ENCODE peak calls at places on chromosomes 3 and 15, in five cellular contexts. One of them, this sample, is unnamed.

GRCh38 chr3:186511702-186512101 is 32.5 kb downstream of the CRYGS start:
- DNase-seq in caudate nucleus: no peak
- DNase-seq in ACHN: no peak
- DNase-seq in T-helper 9 cell: no peak
- DNase-seq in stimulated activated CD4-positive, alpha-beta T cell treated with anti-CD3 and anti-CD28 coated beads, Interleukin-1b, Interleukin-23, amount 100 ng/mL, for 4 hours: no peak
- DNase-seq in this sample: no peak

GRCh38 chr3:10015476-10015904 is 10.7 kb upstream of the FANCD2 start:
- DNase-seq in caudate nucleus: peak
- DNase-seq in ACHN: peak
- DNase-seq in T-helper 9 cell: no peak
- DNase-seq in stimulated activated CD4-positive, alpha-beta T cell treated with anti-CD3 and anti-CD28 coated beads, Interleukin-1b, Interleukin-23, amount 100 ng/mL, for 4 hours: no peak
- DNase-seq in this sample: peak

GRCh38 chr3:158700559-158700958 is 28.1 kb upstream of the LXN start:
- DNase-seq in caudate nucleus: no peak
- DNase-seq in ACHN: no peak
- DNase-seq in T-helper 9 cell: no peak
- DNase-seq in stimulated activated CD4-positive, alpha-beta T cell treated with anti-CD3 and anti-CD28 coated beads, Interleukin-1b, Interleukin-23, amount 100 ng/mL, for 4 hours: no peak
- DNase-seq in this sample: no peak

GRCh38 chr3:86951343-86951742 is 39.6 kb downstream of the VGLL3 start:
- DNase-seq in caudate nucleus: no peak
- DNase-seq in ACHN: no peak
- DNase-seq in T-helper 9 cell: no peak
- DNase-seq in stimulated activated CD4-positive, alpha-beta T cell treated with anti-CD3 and anti-CD28 coated beads, Interleukin-1b, Interleukin-23, amount 100 ng/mL, for 4 hours: no peak
- DNase-seq in this sample: no peak

GRCh38 chr15:99777144-99777543 is 43.9 kb upstream of the LYSMD4 start:
- DNase-seq in caudate nucleus: no peak
- DNase-seq in ACHN: no peak
- DNase-seq in T-helper 9 cell: no peak
- DNase-seq in stimulated activated CD4-positive, alpha-beta T cell treated with anti-CD3 and anti-CD28 coated beads, Interleukin-1b, Interleukin-23, amount 100 ng/mL, for 4 hours: no peak
- DNase-seq in this sample: no peak

GRCh38 chr15:64141798-64142512 is 9.6 kb upstream of the SNX22 start:
- DNase-seq in caudate nucleus: no peak
- DNase-seq in ACHN: no peak
- DNase-seq in T-helper 9 cell: no peak
- DNase-seq in stimulated activated CD4-positive, alpha-beta T cell treated with anti-CD3 and anti-CD28 coated beads, Interleukin-1b, Interleukin-23, amount 100 ng/mL, for 4 hours: no peak
- DNase-seq in this sample: no peak

GRCh38 chr15:33587773-33588172 is 277.0 kb downstream of the RYR3 start:
- DNase-seq in caudate nucleus: no peak
- DNase-seq in ACHN: peak
- DNase-seq in T-helper 9 cell: no peak
- DNase-seq in stimulated activated CD4-positive, alpha-beta T cell treated with anti-CD3 and anti-CD28 coated beads, Interleukin-1b, Interleukin-23, amount 100 ng/mL, for 4 hours: no peak
- DNase-seq in this sample: no peak

GRCh38 chr3:151439652-151440125 is 21.2 kb downstream of the IGSF10 start:
- DNase-seq in caudate nucleus: no peak
- DNase-seq in ACHN: peak
- DNase-seq in T-helper 9 cell: no peak
- DNase-seq in stimulated activated CD4-positive, alpha-beta T cell treated with anti-CD3 and anti-CD28 coated beads, Interleukin-1b, Interleukin-23, amount 100 ng/mL, for 4 hours: no peak
- DNase-seq in this sample: no peak

GRCh38 chr3:177493091-177493490 is 295.8 kb upstream of the TBL1XR1 start:
- DNase-seq in caudate nucleus: no peak
- DNase-seq in ACHN: no peak
- DNase-seq in T-helper 9 cell: no peak
- DNase-seq in stimulated activated CD4-positive, alpha-beta T cell treated with anti-CD3 and anti-CD28 coated beads, Interleukin-1b, Interleukin-23, amount 100 ng/mL, for 4 hours: no peak
- DNase-seq in this sample: no peak

GRCh38 chr3:103025880-103026279 is 591.1 kb downstream of the ZPLD1 start:
- DNase-seq in caudate nucleus: no peak
- DNase-seq in ACHN: no peak
- DNase-seq in T-helper 9 cell: no peak
- DNase-seq in stimulated activated CD4-positive, alpha-beta T cell treated with anti-CD3 and anti-CD28 coated beads, Interleukin-1b, Interleukin-23, amount 100 ng/mL, for 4 hours: no peak
- DNase-seq in this sample: no peak

GRCh38 chr3:52493232-52494017 is 1.7 kb upstream of the STAB1 start:
- DNase-seq in caudate nucleus: no peak
- DNase-seq in ACHN: no peak
- DNase-seq in T-helper 9 cell: no peak
- DNase-seq in stimulated activated CD4-positive, alpha-beta T cell treated with anti-CD3 and anti-CD28 coated beads, Interleukin-1b, Interleukin-23, amount 100 ng/mL, for 4 hours: no peak
- DNase-seq in this sample: no peak

GRCh38 chr15:51688863-51689262 is 7.6 kb downstream of the SCG3 start:
- DNase-seq in caudate nucleus: no peak
- DNase-seq in ACHN: no peak
- DNase-seq in T-helper 9 cell: no peak
- DNase-seq in stimulated activated CD4-positive, alpha-beta T cell treated with anti-CD3 and anti-CD28 coated beads, Interleukin-1b, Interleukin-23, amount 100 ng/mL, for 4 hours: no peak
- DNase-seq in this sample: no peak

GRCh38 chr3:71710906-71711494 is 14.2 kb downstream of the EIF4E3 start:
- DNase-seq in caudate nucleus: no peak
- DNase-seq in ACHN: peak
- DNase-seq in T-helper 9 cell: no peak
- DNase-seq in stimulated activated CD4-positive, alpha-beta T cell treated with anti-CD3 and anti-CD28 coated beads, Interleukin-1b, Interleukin-23, amount 100 ng/mL, for 4 hours: no peak
- DNase-seq in this sample: no peak

GRCh38 chr15:88391700-88392099 is 75.5 kb downstream of the MRPL46 start:
- DNase-seq in caudate nucleus: peak
- DNase-seq in ACHN: no peak
- DNase-seq in T-helper 9 cell: no peak
- DNase-seq in stimulated activated CD4-positive, alpha-beta T cell treated with anti-CD3 and anti-CD28 coated beads, Interleukin-1b, Interleukin-23, amount 100 ng/mL, for 4 hours: no peak
- DNase-seq in this sample: no peak

GRCh38 chr3:54120657-54121403 is 1.5 kb upstream of the CACNA2D3 start:
- DNase-seq in caudate nucleus: no peak
- DNase-seq in ACHN: peak
- DNase-seq in T-helper 9 cell: no peak
- DNase-seq in stimulated activated CD4-positive, alpha-beta T cell treated with anti-CD3 and anti-CD28 coated beads, Interleukin-1b, Interleukin-23, amount 100 ng/mL, for 4 hours: no peak
- DNase-seq in this sample: no peak

GRCh38 chr15:56233549-56233948 is 10.1 kb downstream of the RFX7 start:
- DNase-seq in caudate nucleus: no peak
- DNase-seq in ACHN: no peak
- DNase-seq in T-helper 9 cell: no peak
- DNase-seq in stimulated activated CD4-positive, alpha-beta T cell treated with anti-CD3 and anti-CD28 coated beads, Interleukin-1b, Interleukin-23, amount 100 ng/mL, for 4 hours: no peak
- DNase-seq in this sample: no peak

GRCh38 chr3:52530918-52531635 is 2.6 kb downstream of the NT5DC2 start:
- DNase-seq in caudate nucleus: no peak
- DNase-seq in ACHN: no peak
- DNase-seq in T-helper 9 cell: no peak
- DNase-seq in stimulated activated CD4-positive, alpha-beta T cell treated with anti-CD3 and anti-CD28 coated beads, Interleukin-1b, Interleukin-23, amount 100 ng/mL, for 4 hours: no peak
- DNase-seq in this sample: peak

GRCh38 chr15:91407237-91407889 is 307.3 kb downstream of the SV2B start:
- DNase-seq in caudate nucleus: no peak
- DNase-seq in ACHN: peak
- DNase-seq in T-helper 9 cell: no peak
- DNase-seq in stimulated activated CD4-positive, alpha-beta T cell treated with anti-CD3 and anti-CD28 coated beads, Interleukin-1b, Interleukin-23, amount 100 ng/mL, for 4 hours: no peak
- DNase-seq in this sample: peak

GRCh38 chr15:80744411-80744810 is 34.8 kb upstream of the CEMIP start:
- DNase-seq in caudate nucleus: no peak
- DNase-seq in ACHN: no peak
- DNase-seq in T-helper 9 cell: no peak
- DNase-seq in stimulated activated CD4-positive, alpha-beta T cell treated with anti-CD3 and anti-CD28 coated beads, Interleukin-1b, Interleukin-23, amount 100 ng/mL, for 4 hours: no peak
- DNase-seq in this sample: no peak

GRCh38 chr3:135895734-135896121 is 69.8 kb upstream of the PPP2R3A start:
- DNase-seq in caudate nucleus: no peak
- DNase-seq in ACHN: peak
- DNase-seq in T-helper 9 cell: no peak
- DNase-seq in stimulated activated CD4-positive, alpha-beta T cell treated with anti-CD3 and anti-CD28 coated beads, Interleukin-1b, Interleukin-23, amount 100 ng/mL, for 4 hours: no peak
- DNase-seq in this sample: no peak

GRCh38 chr3:128907706-128908445 is 28.5 kb downstream of the ACAD9 start:
- DNase-seq in caudate nucleus: no peak
- DNase-seq in ACHN: no peak
- DNase-seq in T-helper 9 cell: no peak
- DNase-seq in stimulated activated CD4-positive, alpha-beta T cell treated with anti-CD3 and anti-CD28 coated beads, Interleukin-1b, Interleukin-23, amount 100 ng/mL, for 4 hours: no peak
- DNase-seq in this sample: no peak

GRCh38 chr15:90765966-90766365 is 48.8 kb downstream of the BLM start:
- DNase-seq in caudate nucleus: no peak
- DNase-seq in ACHN: no peak
- DNase-seq in T-helper 9 cell: no peak
- DNase-seq in stimulated activated CD4-positive, alpha-beta T cell treated with anti-CD3 and anti-CD28 coated beads, Interleukin-1b, Interleukin-23, amount 100 ng/mL, for 4 hours: no peak
- DNase-seq in this sample: no peak

GRCh38 chr3:35944915-35945710 is 305.8 kb downstream of the ARPP21 start:
- DNase-seq in caudate nucleus: no peak
- DNase-seq in ACHN: no peak
- DNase-seq in T-helper 9 cell: no peak
- DNase-seq in stimulated activated CD4-positive, alpha-beta T cell treated with anti-CD3 and anti-CD28 coated beads, Interleukin-1b, Interleukin-23, amount 100 ng/mL, for 4 hours: no peak
- DNase-seq in this sample: no peak

GRCh38 chr3:24156466-24156865 is 211.4 kb downstream of the NR1D2 start:
- DNase-seq in caudate nucleus: no peak
- DNase-seq in ACHN: peak
- DNase-seq in T-helper 9 cell: no peak
- DNase-seq in stimulated activated CD4-positive, alpha-beta T cell treated with anti-CD3 and anti-CD28 coated beads, Interleukin-1b, Interleukin-23, amount 100 ng/mL, for 4 hours: no peak
- DNase-seq in this sample: no peak

GRCh38 chr15:37135225-37135624 is 34.9 kb upstream of the MEIS2 start:
- DNase-seq in caudate nucleus: no peak
- DNase-seq in ACHN: no peak
- DNase-seq in T-helper 9 cell: no peak
- DNase-seq in stimulated activated CD4-positive, alpha-beta T cell treated with anti-CD3 and anti-CD28 coated beads, Interleukin-1b, Interleukin-23, amount 100 ng/mL, for 4 hours: no peak
- DNase-seq in this sample: no peak

GRCh38 chr15:29066310-29066709 is 180.5 kb downstream of the APBA2 start:
- DNase-seq in caudate nucleus: no peak
- DNase-seq in ACHN: no peak
- DNase-seq in T-helper 9 cell: no peak
- DNase-seq in stimulated activated CD4-positive, alpha-beta T cell treated with anti-CD3 and anti-CD28 coated beads, Interleukin-1b, Interleukin-23, amount 100 ng/mL, for 4 hours: no peak
- DNase-seq in this sample: no peak

GRCh38 chr3:43794776-43795175 is 104.0 kb downstream of the ABHD5 start:
- DNase-seq in caudate nucleus: no peak
- DNase-seq in ACHN: no peak
- DNase-seq in T-helper 9 cell: no peak
- DNase-seq in stimulated activated CD4-positive, alpha-beta T cell treated with anti-CD3 and anti-CD28 coated beads, Interleukin-1b, Interleukin-23, amount 100 ng/mL, for 4 hours: no peak
- DNase-seq in this sample: no peak

GRCh38 chr15:57138260-57138895 is 219.9 kb downstream of the TCF12 start:
- DNase-seq in caudate nucleus: no peak
- DNase-seq in ACHN: peak
- DNase-seq in T-helper 9 cell: no peak
- DNase-seq in stimulated activated CD4-positive, alpha-beta T cell treated with anti-CD3 and anti-CD28 coated beads, Interleukin-1b, Interleukin-23, amount 100 ng/mL, for 4 hours: no peak
- DNase-seq in this sample: no peak

GRCh38 chr15:75817151-75817935 is 25.9 kb upstream of the UBE2Q2 start:
- DNase-seq in caudate nucleus: no peak
- DNase-seq in ACHN: no peak
- DNase-seq in T-helper 9 cell: no peak
- DNase-seq in stimulated activated CD4-positive, alpha-beta T cell treated with anti-CD3 and anti-CD28 coated beads, Interleukin-1b, Interleukin-23, amount 100 ng/mL, for 4 hours: no peak
- DNase-seq in this sample: no peak

GRCh38 chr3:68809596-68809995 is 122.8 kb downstream of the TAFA4 start:
- DNase-seq in caudate nucleus: no peak
- DNase-seq in ACHN: no peak
- DNase-seq in T-helper 9 cell: no peak
- DNase-seq in stimulated activated CD4-positive, alpha-beta T cell treated with anti-CD3 and anti-CD28 coated beads, Interleukin-1b, Interleukin-23, amount 100 ng/mL, for 4 hours: no peak
- DNase-seq in this sample: no peak

GRCh38 chr15:70566047-70566835 is 197.1 kb downstream of the UACA start:
- DNase-seq in caudate nucleus: no peak
- DNase-seq in ACHN: no peak
- DNase-seq in T-helper 9 cell: no peak
- DNase-seq in stimulated activated CD4-positive, alpha-beta T cell treated with anti-CD3 and anti-CD28 coated beads, Interleukin-1b, Interleukin-23, amount 100 ng/mL, for 4 hours: no peak
- DNase-seq in this sample: no peak

GRCh38 chr15:33154366-33155166 is 39.9 kb downstream of the FMN1 start:
- DNase-seq in caudate nucleus: peak
- DNase-seq in ACHN: peak
- DNase-seq in T-helper 9 cell: no peak
- DNase-seq in stimulated activated CD4-positive, alpha-beta T cell treated with anti-CD3 and anti-CD28 coated beads, Interleukin-1b, Interleukin-23, amount 100 ng/mL, for 4 hours: no peak
- DNase-seq in this sample: peak

GRCh38 chr15:77634266-77634962 is 1.7 kb upstream of the LINGO1 start:
- DNase-seq in caudate nucleus: peak
- DNase-seq in ACHN: peak
- DNase-seq in T-helper 9 cell: peak
- DNase-seq in stimulated activated CD4-positive, alpha-beta T cell treated with anti-CD3 and anti-CD28 coated beads, Interleukin-1b, Interleukin-23, amount 100 ng/mL, for 4 hours: peak
- DNase-seq in this sample: peak

GRCh38 chr15:83654379-83655236 is 685 bp downstream of the ADAMTSL3 start:
- DNase-seq in caudate nucleus: no peak
- DNase-seq in ACHN: no peak
- DNase-seq in T-helper 9 cell: no peak
- DNase-seq in stimulated activated CD4-positive, alpha-beta T cell treated with anti-CD3 and anti-CD28 coated beads, Interleukin-1b, Interleukin-23, amount 100 ng/mL, for 4 hours: no peak
- DNase-seq in this sample: peak

GRCh38 chr3:132997404-132997803 is 40.8 kb upstream of the TMEM108 start:
- DNase-seq in caudate nucleus: no peak
- DNase-seq in ACHN: no peak
- DNase-seq in T-helper 9 cell: no peak
- DNase-seq in stimulated activated CD4-positive, alpha-beta T cell treated with anti-CD3 and anti-CD28 coated beads, Interleukin-1b, Interleukin-23, amount 100 ng/mL, for 4 hours: no peak
- DNase-seq in this sample: no peak

GRCh38 chr15:39582286-39582976 is 1.6 kb downstream of the THBS1 start:
- DNase-seq in caudate nucleus: no peak
- DNase-seq in ACHN: peak
- DNase-seq in T-helper 9 cell: no peak
- DNase-seq in stimulated activated CD4-positive, alpha-beta T cell treated with anti-CD3 and anti-CD28 coated beads, Interleukin-1b, Interleukin-23, amount 100 ng/mL, for 4 hours: no peak
- DNase-seq in this sample: no peak

GRCh38 chr3:13543251-13543650 is 5.7 kb upstream of the FBLN2 start:
- DNase-seq in caudate nucleus: no peak
- DNase-seq in ACHN: no peak
- DNase-seq in T-helper 9 cell: no peak
- DNase-seq in stimulated activated CD4-positive, alpha-beta T cell treated with anti-CD3 and anti-CD28 coated beads, Interleukin-1b, Interleukin-23, amount 100 ng/mL, for 4 hours: no peak
- DNase-seq in this sample: peak

GRCh38 chr3:127674099-127674792 is 1.5 kb downstream of the ABTB1 start:
- DNase-seq in caudate nucleus: peak
- DNase-seq in ACHN: no peak
- DNase-seq in T-helper 9 cell: no peak
- DNase-seq in stimulated activated CD4-positive, alpha-beta T cell treated with anti-CD3 and anti-CD28 coated beads, Interleukin-1b, Interleukin-23, amount 100 ng/mL, for 4 hours: no peak
- DNase-seq in this sample: peak

GRCh38 chr15:100340721-100341661 is 784 bp downstream of the ADAMTS17 start:
- DNase-seq in caudate nucleus: no peak
- DNase-seq in ACHN: no peak
- DNase-seq in T-helper 9 cell: no peak
- DNase-seq in stimulated activated CD4-positive, alpha-beta T cell treated with anti-CD3 and anti-CD28 coated beads, Interleukin-1b, Interleukin-23, amount 100 ng/mL, for 4 hours: peak
- DNase-seq in this sample: no peak